ENCODE peak calls at places on chromosomes 5 and 9, in nine cellular contexts. W is ovary, C is tibial artery, K is AG10803, Q is bronchial epithelial cell, M is AG09309, D is endothelial cell of umbilical vein, Y is cardiac fibroblast, R is psoas muscle. J is an unnamed sample.

GRCh38 chr5:126680215-126680817 is 79.6 kb downstream of the PHAX start:
- DNase-seq in W (no peak), C (no peak), K (peak; percentile 83), Q (no peak), M (peak; percentile 85), D (no peak), Y (peak; percentile 20), R (no peak), J (peak; percentile 90)

GRCh38 chr9:82445556-82445955 is 457.0 kb downstream of the SPATA31D1 start:
- DNase-seq in W (no peak), C (no peak), K (no peak), Q (peak; percentile 28), M (no peak), D (no peak), Y (no peak), R (no peak), J (no peak)

GRCh38 chr9:22316645-22317044 is 130.0 kb upstream of the DMRTA1 start:
- DNase-seq in W (no peak), C (no peak), K (no peak), Q (no peak), M (no peak), D (no peak), Y (no peak), R (no peak), J (no peak)

GRCh38 chr5:107602896-107603295 is 67.8 kb downstream of the EFNA5 start:
- DNase-seq in W (no peak), C (no peak), K (no peak), Q (no peak), M (no peak), D (no peak), Y (no peak), R (no peak), J (no peak)

GRCh38 chr9:91720313-91720712 is 229.7 kb downstream of the ROR2 start:
- DNase-seq in W (no peak), C (no peak), K (no peak), Q (peak; percentile 93), M (no peak), D (no peak), Y (peak; percentile 5), R (no peak), J (no peak)

GRCh38 chr5:154236459-154237375 is 46.2 kb downstream of the GALNT10 start:
- DNase-seq in W (no peak), C (no peak), K (no peak), Q (no peak), M (no peak), D (no peak), Y (no peak), R (no peak), J (no peak)

GRCh38 chr5:158880514-158881001 is 219.2 kb downstream of the EBF1 start:
- DNase-seq in W (no peak), C (no peak), K (no peak), Q (no peak), M (no peak), D (no peak), Y (peak; percentile 32), R (no peak), J (no peak)

GRCh38 chr9:125835655-125836054 is 88.5 kb downstream of the PBX3 start:
- DNase-seq in W (no peak), C (no peak), K (no peak), Q (no peak), M (no peak), D (peak; percentile 8), Y (no peak), R (no peak), J (no peak)

GRCh38 chr5:139848508-139849100 is 53.0 kb downstream of the PSD2 start:
- DNase-seq in W (peak; percentile 72), C (peak; percentile 69), K (no peak), Q (no peak), M (no peak), D (peak; percentile 3), Y (no peak), R (no peak), J (no peak)

GRCh38 chr9:31140316-31140715 is 1244.1 kb upstream of the ACO1 start:
- DNase-seq in W (no peak), C (no peak), K (no peak), Q (peak; percentile 71), M (no peak), D (no peak), Y (peak; percentile 25), R (no peak), J (no peak)

GRCh38 chr5:11851402-11851801 is 52.8 kb downstream of the CTNND2 start:
- DNase-seq in W (no peak), C (no peak), K (no peak), Q (peak; percentile 58), M (no peak), D (no peak), Y (no peak), R (no peak), J (no peak)

GRCh38 chr9:95750725-95751644 is 124.5 kb upstream of the ERCC6L2 start:
- DNase-seq in W (no peak), C (no peak), K (no peak), Q (no peak), M (no peak), D (no peak), Y (no peak), R (no peak), J (no peak)

GRCh38 chr5:134142088-134142487 is 27.6 kb downstream of the TCF7 start:
- DNase-seq in W (no peak), C (peak; percentile 62), K (no peak), Q (no peak), M (no peak), D (no peak), Y (no peak), R (no peak), J (peak; percentile 65)

GRCh38 chr9:125455876-125456275 is 194.2 kb downstream of the GAPVD1 start:
- DNase-seq in W (no peak), C (no peak), K (no peak), Q (no peak), M (no peak), D (no peak), Y (no peak), R (no peak), J (no peak)

GRCh38 chr5:1669276-1670155 is 130.1 kb downstream of the MRPL36 start:
- DNase-seq in W (no peak), C (no peak), K (no peak), Q (no peak), M (no peak), D (no peak), Y (no peak), R (no peak), J (no peak)

GRCh38 chr5:42555010-42555409 is 131.8 kb downstream of the GHR start:
- DNase-seq in W (no peak), C (no peak), K (no peak), Q (no peak), M (no peak), D (no peak), Y (no peak), R (no peak), J (no peak)

GRCh38 chr5:179817071-179817840 is 3.4 kb upstream of the SQSTM1 start:
- DNase-seq in W (peak; percentile 47), C (no peak), K (no peak), Q (no peak), M (no peak), D (no peak), Y (no peak), R (peak; percentile 70), J (no peak)

GRCh38 chr5:74641778-74642542 is 1.4 kb upstream of the ENC1 start:
- DNase-seq in W (peak; percentile 53), C (no peak), K (peak; percentile 86), Q (peak; percentile 81), M (peak; percentile 69), D (peak; percentile 83), Y (peak; percentile 91), R (no peak), J (no peak)

GRCh38 chr9:136753371-136754058 is 4.5 kb downstream of the LCN8 start:
- DNase-seq in W (no peak), C (no peak), K (no peak), Q (no peak), M (no peak), D (no peak), Y (no peak), R (no peak), J (no peak)

GRCh38 chr5:133063965-133064364 is 12.2 kb downstream of the HSPA4 start:
- DNase-seq in W (no peak), C (no peak), K (no peak), Q (peak; percentile 52), M (no peak), D (no peak), Y (peak; percentile 23), R (no peak), J (no peak)

GRCh38 chr5:147287181-147287580 is 52.4 kb downstream of the STK32A start:
- DNase-seq in W (no peak), C (no peak), K (no peak), Q (no peak), M (no peak), D (no peak), Y (no peak), R (no peak), J (no peak)

GRCh38 chr9:127170049-127170448 is 47.6 kb upstream of the ANGPTL2 start:
- DNase-seq in W (peak; percentile 3), C (peak; percentile 43), K (no peak), Q (no peak), M (no peak), D (no peak), Y (no peak), R (no peak), J (no peak)
- TF ChIP-seq CTCF in W (no peak), C (no peak), K (no peak), Q (no peak), M (no peak), D (no peak), Y (no peak), R (no peak), J (no peak)

GRCh38 chr9:130042406-130042930 is 521 bp downstream of the FNBP1 start:
- DNase-seq in W (peak; percentile 65), C (peak; percentile 74), K (no peak), Q (no peak), M (no peak), D (no peak), Y (no peak), R (peak; percentile 68), J (peak; percentile 85)
- TF ChIP-seq CTCF in W (no peak), C (no peak), K (no peak), Q (no peak), M (no peak), D (no peak), Y (no peak), R (no peak), J (no peak)

DNA sequence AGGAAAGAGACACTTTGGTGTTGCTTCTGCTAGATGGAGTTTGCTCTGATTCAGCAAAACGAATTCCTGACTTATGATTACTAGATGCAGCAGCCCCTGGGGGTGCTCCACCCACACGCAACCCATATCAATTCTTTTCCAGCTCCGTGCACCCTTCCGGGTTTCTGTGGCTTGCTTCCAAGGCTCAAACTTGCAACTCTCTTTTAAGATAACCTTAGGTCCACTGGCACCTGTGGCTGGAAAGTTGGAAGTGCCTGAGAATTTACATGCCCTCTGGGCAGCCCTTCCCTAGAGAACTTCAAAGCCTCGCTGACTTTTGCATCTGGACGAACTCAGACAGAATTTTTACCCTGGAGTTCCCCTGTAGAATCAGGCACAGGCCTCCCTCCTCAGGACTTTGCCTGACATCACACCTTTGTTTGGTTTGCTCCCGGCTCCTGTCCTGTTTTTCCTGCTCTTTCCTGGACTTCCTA is 224.9 kb downstream of the SNX18 start:
- DNase-seq in W (no peak), C (no peak), K (peak; percentile 63), Q (peak; percentile 91), M (peak; percentile 34), D (peak; percentile 55), Y (peak; percentile 69), R (no peak), J (no peak)
- TF ChIP-seq CTCF in W (no peak), C (peak; percentile 16), K (peak; percentile 38), Q (peak; percentile 35), M (peak; percentile 43), D (no peak), Y (no peak), R (no peak), J (peak; percentile 18)

GRCh38 chr5:163306421-163306820 is 131.0 kb upstream of the CCNG1 start:
- DNase-seq in W (no peak), C (no peak), K (no peak), Q (peak; percentile 21), M (no peak), D (peak; percentile 1), Y (peak; percentile 47), R (no peak), J (no peak)
- TF ChIP-seq CTCF in W (no peak), C (no peak), K (no peak), Q (peak; percentile 8), M (no peak), D (peak; percentile 4), Y (peak; percentile 40), R (peak; percentile 22), J (peak; percentile 35)

J was measured in osteocyte.